ENCODE peak calls at places on chromosomes 2 and 18, in ten cellular contexts. W is K562; T is body of pancreas; K is foreskin keratinocyte; V is lower lobe of right lung; C is aorta; E is mucosa of descending colon; Y is sciatic nerve; B is stimulated activated memory B cell treated with anti-CD40 and anti-IgM and Interleukin-4, amounts not matched to agents 10 μg/mL and 1 μg/mL and 100 μg/mL, for 72 hours; Z is Right ventricle myocardium inferior. D is an unnamed sample.

GRCh38 chr2:18599509-18600254 is 10.3 kb upstream of the NT5C1B start:
- ATAC-seq in W (no peak), C (no peak), K (no peak), Y (peak), Z (peak), E (no peak), B (peak), V (no peak), T (no peak), D (peak)

GRCh38 chr2:74690571-74690970 is 36.5 kb downstream of the SEMA4F start:
- ATAC-seq in Y (peak), Z (peak), B (peak), W (peak), V (peak), T (no peak), E (peak), K (peak), C (peak), D (peak)

GRCh38 chr2:159774370-159774990 is 23.5 kb downstream of the CD302 start:
- ATAC-seq in C (no peak), W (peak), Y (peak), Z (no peak), T (no peak), V (no peak), B (no peak), K (no peak), E (no peak), D (peak)

GRCh38 chr18:13639196-13639595 is 87.2 kb downstream of the FAM210A start:
- ATAC-seq in B (no peak), W (no peak), C (no peak), Z (peak), V (no peak), T (no peak), K (no peak), Y (no peak), E (no peak), D (no peak)

GRCh38 chr18:24053211-24053610 is 38.7 kb downstream of the TTC39C start:
- ATAC-seq in E (no peak), B (no peak), T (no peak), C (no peak), K (no peak), Z (no peak), W (no peak), Y (no peak), V (no peak), D (peak)

GRCh38 chr2:218180728-218181127 is 14.0 kb upstream of the CXCR1 start:
- ATAC-seq in C (no peak), K (peak), B (no peak), W (peak), T (no peak), E (peak), Y (peak), Z (no peak), V (no peak), D (no peak)

GRCh38 chr2:151973901-151974199 is 125.0 kb downstream of the CACNB4 start:
- ATAC-seq in Y (peak), E (no peak), T (no peak), B (no peak), V (peak), K (peak), W (peak), C (peak), Z (peak), D (peak)

GRCh38 chr2:197848602-197849001 is 44.2 kb downstream of the PLCL1 start:
- ATAC-seq in T (no peak), Z (peak), Y (no peak), B (no peak), C (no peak), V (no peak), W (no peak), K (no peak), E (no peak), D (no peak)

GRCh38 chr18:36095936-36096519 is 28.7 kb upstream of the RPRD1A start:
- ATAC-seq in Z (no peak), V (no peak), B (no peak), W (peak), C (no peak), T (no peak), Y (no peak), E (no peak), K (peak), D (peak)

GRCh38 chr18:50429207-50429948 is 54.5 kb downstream of the SKA1 start:
- ATAC-seq in T (no peak), B (no peak), C (no peak), Y (no peak), E (peak), Z (no peak), K (peak), V (no peak), W (peak), D (peak)

GRCh38 chr18:24173997-24174396 is 35.1 kb downstream of the CABYR start:
- ATAC-seq in E (no peak), W (no peak), Y (no peak), C (no peak), T (no peak), B (no peak), Z (no peak), K (no peak), V (no peak), D (no peak)

GRCh38 chr2:231399853-231400667 is 4.5 kb downstream of the B3GNT7 start:
- ATAC-seq in K (peak), Y (peak), Z (peak), C (peak), W (peak), B (no peak), V (peak), E (peak), T (peak), D (peak)

GRCh38 chr2:127096280-127096679 is 10.7 kb downstream of the BIN1 start:
- ATAC-seq in Z (no peak), C (no peak), T (no peak), E (no peak), V (no peak), B (no peak), W (no peak), K (no peak), Y (no peak), D (no peak)

D was measured in SK-N-SH treated with all-trans-retinoic acid at 6 μM for 48 hours.